ENCODE peak calls at places on chromosomes 13 and 19, in five cellular contexts. I, W, V, S and E are unnamed samples.
A peak's percentile ranks its signal among the peaks of the same experiment; 100 is the strongest.

GRCh38 chr13:24511019-24511823 is 1.4 kb downstream of the PARP4 start:
- DNase-seq in I (peak; percentile 9), W (peak; percentile 48), S (peak; percentile 60), V (peak; percentile 14), E (no peak)

GRCh38 chr13:73158851-73159250 is 100.0 kb downstream of the KLF5 start:
- DNase-seq in I (no peak), V (no peak), S (peak; percentile 30), W (no peak), E (no peak)

GRCh38 chr13:50519866-50520265 is 323.6 kb downstream of the DLEU7 start:
- DNase-seq in I (no peak), W (no peak), V (no peak), S (no peak), E (no peak)

GRCh38 chr13:44331912-44332840 is 41.4 kb upstream of the SERP2 start:
- DNase-seq in I (no peak), S (peak; percentile 75), W (no peak), V (no peak), E (no peak)

GRCh38 chr19:44668985-44669764 is 2.1 kb upstream of the CEACAM19 start:
- DNase-seq in W (no peak), I (no peak), S (no peak), V (no peak), E (no peak)

GRCh38 chr13:95573226-95573625 is 20.7 kb downstream of the CLDN10 start:
- DNase-seq in S (no peak), V (no peak), W (no peak), I (no peak), E (no peak)

GRCh38 chr13:26460652-26461051 is 96.8 kb upstream of the WASF3 start:
- DNase-seq in S (no peak), I (no peak), V (no peak), W (no peak), E (no peak)

GRCh38 chr13:27379694-27380596 is 44.5 kb upstream of the GTF3A start:
- DNase-seq in I (peak; percentile 46), S (no peak), V (no peak), W (no peak), E (peak; percentile 38)

GRCh38 chr13:44703371-44703770 is 127.2 kb upstream of the TSC22D1 start:
- DNase-seq in I (no peak), S (no peak), W (no peak), V (no peak), E (no peak)

GRCh38 chr19:37160153-37160552 is 12.3 kb downstream of the ZNF585A start:
- DNase-seq in V (no peak), I (no peak), W (no peak), S (no peak), E (no peak)
- H3K9me3 ChIP-seq in V (peaks cover 24% of the 10 kb centered on the region), I (peaks cover 86% of the 10 kb centered on the region), W (peaks cover 33% of the 10 kb centered on the region), S (peaks cover 38% of the 10 kb centered on the region), E (peaks cover 31% of the 10 kb centered on the region)

GRCh38 chr19:20385056-20385455 is 180.5 kb downstream of the ZNF737 start:
- DNase-seq in S (no peak), I (no peak), V (no peak), W (no peak), E (no peak)
- H3K9me3 ChIP-seq in S (peaks cover 10% of the 10 kb centered on the region), I (peaks cover 10% of the 10 kb centered on the region), V (no peaks in the 10 kb centered on the region), W (peaks cover 11% of the 10 kb centered on the region), E (peaks cover 13% of the 10 kb centered on the region)

GRCh38 chr19:16002380-16002779 is 53.6 kb downstream of the OR10H4 start:
- DNase-seq in W (no peak), I (no peak), S (no peak), V (no peak), E (no peak)
- H3K9me3 ChIP-seq in W (no peaks in the 10 kb centered on the region), I (no peaks in the 10 kb centered on the region), S (no peaks in the 10 kb centered on the region), V (no peaks in the 10 kb centered on the region), E (no peaks in the 10 kb centered on the region)

DNA sequence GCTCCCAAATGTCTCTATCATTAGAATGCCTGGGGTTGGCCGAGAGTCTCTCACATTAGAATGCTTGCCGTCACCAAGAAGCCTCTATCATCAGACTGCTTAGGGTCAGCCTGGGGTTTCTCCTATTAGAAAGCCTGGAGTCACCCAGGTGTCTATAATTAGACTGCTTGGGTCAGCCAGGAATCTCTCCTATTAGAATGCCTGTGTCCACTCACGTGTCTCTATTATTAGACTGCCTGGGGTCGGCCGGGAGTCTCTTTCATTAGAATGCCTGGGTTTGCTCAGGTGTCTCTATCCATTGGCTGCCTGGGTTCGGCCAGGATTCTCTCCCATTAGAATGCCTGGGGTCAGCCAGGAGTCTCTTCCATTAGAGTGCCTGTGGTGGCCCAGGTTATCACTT is 1453.1 kb downstream of the UQCRFS1 start:
- DNase-seq in S (no peak), I (no peak), W (no peak), V (no peak), E (no peak)
- H3K9me3 ChIP-seq in S (peaks cover 18% of the 10 kb centered on the region), I (peaks cover 45% of the 10 kb centered on the region), W (peaks cover 28% of the 10 kb centered on the region), V (peaks cover 11% of the 10 kb centered on the region), E (peaks cover 3% of the 10 kb centered on the region)

GRCh38 chr13:19088416-19088815 is 93.2 kb downstream of the TUBA3C start:
- DNase-seq in V (no peak), S (no peak), W (peak; percentile 24), I (no peak), E (no peak)
- H3K9me3 ChIP-seq in V (no peaks in the 10 kb centered on the region), S (peaks cover 71% of the 10 kb centered on the region), W (peaks cover 7% of the 10 kb centered on the region), I (no peaks in the 10 kb centered on the region), E (no peaks in the 10 kb centered on the region)

DNA sequence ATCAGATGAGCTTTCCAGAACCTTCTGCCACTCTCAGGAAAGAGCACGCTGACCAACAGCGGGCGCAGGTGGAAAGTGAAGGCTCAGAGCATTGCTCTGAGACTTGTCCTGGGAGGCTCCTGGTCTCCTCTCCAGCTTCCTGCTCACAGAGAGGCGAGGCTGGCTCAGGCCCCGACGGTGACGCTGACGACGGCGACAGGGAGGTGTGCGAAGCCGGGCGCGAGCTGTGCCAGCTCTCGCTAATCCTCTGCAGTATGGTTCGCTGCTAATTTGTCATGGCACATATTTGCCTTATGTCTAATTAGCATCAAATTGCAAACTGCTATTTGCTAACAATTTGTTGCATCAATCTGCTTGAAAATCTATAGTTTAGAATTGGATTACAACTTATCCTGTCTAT is 469.9 kb upstream of the ZNF507 start:
- DNase-seq in I (no peak), W (no peak), S (no peak), V (no peak), E (no peak)
- H3K9me3 ChIP-seq in I (no peaks in the 10 kb centered on the region), W (peaks cover 5% of the 10 kb centered on the region), S (peaks cover 23% of the 10 kb centered on the region), V (no peaks in the 10 kb centered on the region), E (peaks cover 2% of the 10 kb centered on the region)

GRCh38 chr13:36480726-36481485 is 48.6 kb downstream of the CCNA1 start:
- DNase-seq in W (no peak), I (no peak), V (no peak), S (no peak), E (no peak)

GRCh38 chr13:36476661-36477060 is 44.4 kb downstream of the CCNA1 start:
- DNase-seq in I (no peak), W (no peak), V (no peak), S (no peak), E (no peak)

GRCh38 chr13:36475468-36475867 is 43.2 kb downstream of the CCNA1 start:
- DNase-seq in I (no peak), V (no peak), S (no peak), W (no peak), E (no peak)
- H3K9me3 ChIP-seq in I (no peaks in the 10 kb centered on the region), V (no peaks in the 10 kb centered on the region), S (no peaks in the 10 kb centered on the region), W (peaks cover 8% of the 10 kb centered on the region), E (no peaks in the 10 kb centered on the region)